ENCODE peak calls at places on chromosome 14, in ten cellular contexts. F is keratinocyte, N is heart right ventricle, T is upper lobe of left lung, O is right cardiac atrium, W is tibial nerve, H is dorsolateral prefrontal cortex, A is aorta, V is body of pancreas, U is ovary. J is an unnamed sample.

GRCh38 chr14:30005114-30005698 is 77.6 kb upstream of the PRKD1 start:
- DNase-seq in F (no peak), N (no peak), T (no peak), O (no peak), W (peak; percentile 23), H (no peak), A (no peak), V (no peak), U (no peak), J (peak; percentile 27)

GRCh38 chr14:85528882-85529585 is 910 bp upstream of the FLRT2 start:
- DNase-seq in F (no peak), N (no peak), T (no peak), O (no peak), W (no peak), H (no peak), A (no peak), V (no peak), U (peak; percentile 29), J (peak; percentile 83)

GRCh38 chr14:36866867-36867266 is 205.2 kb downstream of the PAX9 start:
- DNase-seq in F (no peak), N (no peak), T (no peak), O (no peak), W (no peak), H (no peak), A (no peak), V (no peak), U (no peak), J (no peak)

GRCh38 chr14:31568671-31569070 is 7.5 kb downstream of the NUBPL start:
- DNase-seq in F (no peak), N (no peak), T (peak; percentile 22), O (no peak), W (no peak), H (no peak), A (no peak), V (no peak), U (no peak), J (no peak)

GRCh38 chr14:38696925-38697324 is 406.1 kb downstream of the SEC23A start:
- DNase-seq in F (no peak), N (no peak), T (no peak), O (no peak), W (no peak), H (no peak), A (no peak), V (no peak), U (no peak), J (no peak)

GRCh38 chr14:104999361-104999760 is 13.8 kb downstream of the CLBA1 start:
- DNase-seq in F (no peak), N (no peak), T (no peak), O (peak; percentile 35), W (no peak), H (no peak), A (no peak), V (no peak), U (no peak), J (no peak)

GRCh38 chr14:75614179-75614578 is 35.8 kb downstream of the FLVCR2 start:
- DNase-seq in F (no peak), N (no peak), T (peak; percentile 35), O (no peak), W (no peak), H (no peak), A (no peak), V (no peak), U (no peak), J (no peak)

GRCh38 chr14:75452324-75452723 is 24.5 kb downstream of the JDP2 start:
- DNase-seq in F (no peak), N (peak; percentile 34), T (no peak), O (peak; percentile 76), W (no peak), H (no peak), A (no peak), V (no peak), U (no peak), J (peak; percentile 23)

GRCh38 chr14:57066887-57067513 is 201.7 kb downstream of the EXOC5 start:
- DNase-seq in F (no peak), N (no peak), T (peak; percentile 54), O (peak; percentile 68), W (no peak), H (peak; percentile 41), A (no peak), V (peak; percentile 64), U (no peak), J (no peak)

GRCh38 chr14:32478027-32478426 is 148.9 kb downstream of the AKAP6 start:
- DNase-seq in F (no peak), N (no peak), T (no peak), O (no peak), W (no peak), H (no peak), A (no peak), V (no peak), U (no peak), J (no peak)

GRCh38 chr14:92471919-92472318 is 41.7 kb upstream of the RIN3 start:
- DNase-seq in F (peak; percentile 61), N (no peak), T (no peak), O (no peak), W (no peak), H (no peak), A (no peak), V (no peak), U (no peak), J (peak; percentile 32)

GRCh38 chr14:91858536-91859275 is 8.6 kb downstream of the TC2N start:
- DNase-seq in F (no peak), N (no peak), T (no peak), O (no peak), W (no peak), H (no peak), A (no peak), V (peak; percentile 30), U (no peak), J (peak; percentile 14)

GRCh38 chr14:48731260-48731659 is 854.9 kb downstream of the RPS29 start:
- DNase-seq in F (no peak), N (no peak), T (no peak), O (no peak), W (no peak), H (no peak), A (no peak), V (no peak), U (no peak), J (no peak)

GRCh38 chr14:29928342-29928640 is 644 bp upstream of the PRKD1 start:
- DNase-seq in F (no peak), N (no peak), T (no peak), O (no peak), W (no peak), H (no peak), A (no peak), V (no peak), U (no peak), J (no peak)

GRCh38 chr14:32491413-32492016 is 162.4 kb downstream of the AKAP6 start:
- DNase-seq in F (no peak), N (no peak), T (no peak), O (no peak), W (peak; percentile 29), H (no peak), A (no peak), V (no peak), U (no peak), J (no peak)

GRCh38 chr14:99809376-99809775 is 16.2 kb downstream of the EML1 start:
- DNase-seq in F (no peak), N (peak; percentile 80), T (no peak), O (peak; percentile 90), W (no peak), H (peak; percentile 71), A (peak; percentile 66), V (peak; percentile 31), U (peak; percentile 41), J (no peak)

GRCh38 chr14:99808133-99808505 is 14.9 kb downstream of the EML1 start:
- DNase-seq in F (no peak), N (no peak), T (no peak), O (no peak), W (no peak), H (no peak), A (no peak), V (no peak), U (no peak), J (no peak)

GRCh38 chr14:99808515-99808914 is 15.3 kb downstream of the EML1 start:
- DNase-seq in F (no peak), N (no peak), T (no peak), O (no peak), W (no peak), H (no peak), A (no peak), V (no peak), U (no peak), J (no peak)

GRCh38 chr14:99812096-99812750 is 19.0 kb downstream of the EML1 start:
- DNase-seq in F (no peak), N (no peak), T (no peak), O (no peak), W (no peak), H (no peak), A (no peak), V (no peak), U (no peak), J (no peak)

GRCh38 chr14:99809864-99810854 is 16.9 kb downstream of the EML1 start:
- DNase-seq in F (no peak), N (peak; percentile 48), T (no peak), O (peak; percentile 79), W (peak; percentile 43), H (no peak), A (no peak), V (peak; percentile 47), U (no peak), J (no peak)
- H3K27ac ChIP-seq in F (no peak overlapping the region), N (peak overlapping the region; percentile 39), T (peak overlapping the region; percentile 7), O (peak overlapping the region; percentile 24), W (no peak overlapping the region), H (no peak overlapping the region), A (no peak overlapping the region), V (no peak overlapping the region), U (no peak overlapping the region), J (no peak overlapping the region)

GRCh38 chr14:51805541-51805940 is 54.9 kb upstream of the GNG2 start:
- DNase-seq in F (no peak), N (no peak), T (no peak), O (no peak), W (no peak), H (no peak), A (no peak), V (no peak), U (no peak), J (no peak)
- H3K27ac ChIP-seq in F (no peak overlapping the region), N (no peak overlapping the region), T (no peak overlapping the region), O (no peak overlapping the region), W (no peak overlapping the region), H (no peak overlapping the region), A (no peak overlapping the region), V (no peak overlapping the region), U (no peak overlapping the region), J (no peak overlapping the region)

GRCh38 chr14:51285102-51285501 is 45.1 kb downstream of the TMX1 start:
- DNase-seq in F (no peak), N (no peak), T (no peak), O (no peak), W (no peak), H (no peak), A (no peak), V (no peak), U (no peak), J (no peak)
- H3K27ac ChIP-seq in F (no peak overlapping the region), N (no peak overlapping the region), T (no peak overlapping the region), O (no peak overlapping the region), W (no peak overlapping the region), H (no peak overlapping the region), A (no peak overlapping the region), V (no peak overlapping the region), U (no peak overlapping the region), J (no peak overlapping the region)

DNA sequence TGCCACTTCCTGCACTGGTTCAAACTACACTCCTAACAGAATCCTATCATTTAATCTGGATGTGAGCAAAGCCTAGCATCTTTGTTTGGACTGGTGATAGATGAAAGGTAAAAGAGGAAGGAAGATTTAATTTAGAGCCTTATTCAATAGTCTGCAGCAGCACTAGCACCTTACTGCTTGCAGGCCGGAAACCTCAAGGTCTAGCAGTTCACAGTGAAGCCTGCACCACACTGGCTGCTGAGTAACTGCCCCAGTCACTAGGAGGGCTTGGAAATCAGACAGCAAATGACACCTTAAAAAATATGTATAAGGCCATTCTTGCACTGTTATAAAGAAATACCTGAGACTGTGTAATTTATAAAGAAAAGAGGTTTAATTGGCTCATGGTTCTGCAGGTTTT is 358.0 kb downstream of the DAD1 start:
- DNase-seq in F (no peak), N (no peak), T (no peak), O (no peak), W (no peak), H (no peak), A (no peak), V (no peak), U (no peak), J (no peak)
- H3K27ac ChIP-seq in F (no peak overlapping the region), N (no peak overlapping the region), T (no peak overlapping the region), O (no peak overlapping the region), W (no peak overlapping the region), H (no peak overlapping the region), A (no peak overlapping the region), V (no peak overlapping the region), U (no peak overlapping the region), J (no peak overlapping the region)

J was measured in SJSA1.